ENCODE peak calls at places on chromosomes 11 and 22, in seven cellular contexts. M, I, U, G, T, W and S are unnamed samples. For H3K4me1, the result is how much of the 10 kb centered on the place peaks cover.

GRCh38 chr22:22388494-22388893 is 120.0 kb downstream of the ZNF280B start:
- DNase-seq in M (no peak), I (no peak), U (no peak), G (no peak), T (no peak), W (no peak), S (no peak)

GRCh38 chr22:46062232-46062615 is 85.3 kb upstream of the WNT7B start:
- DNase-seq in M (no peak), I (no peak), U (no peak), G (no peak), T (no peak), W (no peak), S (no peak)

GRCh38 chr11:45674481-45675190 is 9.2 kb upstream of the CHST1 start:
- DNase-seq in M (no peak), I (no peak), U (no peak), G (no peak), T (no peak), W (no peak), S (no peak)

GRCh38 chr22:35258144-35258988 is 1.1 kb downstream of the HMGXB4 start:
- DNase-seq in M (peak), I (peak), U (peak), G (no peak), T (peak), W (peak), S (peak)

GRCh38 chr11:95917188-95918036 is 6.5 kb downstream of the MTMR2 start:
- DNase-seq in M (peak), I (no peak), U (no peak), G (no peak), T (no peak), W (peak), S (peak)

GRCh38 chr11:92955900-92956299 is 13.6 kb upstream of the MTNR1B start:
- DNase-seq in M (no peak), I (no peak), U (no peak), G (no peak), T (no peak), W (peak), S (no peak)

GRCh38 chr22:35632902-35633301 is 15.3 kb upstream of the APOL6 start:
- DNase-seq in M (no peak), I (no peak), U (no peak), G (no peak), T (no peak), W (no peak), S (no peak)

GRCh38 chr11:43631732-43632131 is 48.8 kb upstream of the HSD17B12 start:
- DNase-seq in M (no peak), I (no peak), U (no peak), G (no peak), T (no peak), W (no peak), S (no peak)

GRCh38 chr11:14445542-14446530 is 53.8 kb downstream of the COPB1 start:
- DNase-seq in M (peak), I (peak), U (no peak), G (no peak), T (no peak), W (peak), S (peak)

GRCh38 chr22:20989323-20990138 is 7.4 kb downstream of the LZTR1 start:
- DNase-seq in M (no peak), I (no peak), U (no peak), G (no peak), T (no peak), W (no peak), S (peak)

GRCh38 chr22:50660306-50660705 is 12.3 kb upstream of the SHANK3 start:
- DNase-seq in M (no peak), I (no peak), U (no peak), G (no peak), T (no peak), W (no peak), S (no peak)

GRCh38 chr22:50657925-50658324 is 14.7 kb upstream of the SHANK3 start:
- DNase-seq in M (no peak), I (no peak), U (no peak), G (no peak), T (no peak), W (no peak), S (no peak)

GRCh38 chr22:50656122-50657070 is 16.2 kb upstream of the SHANK3 start:
- DNase-seq in M (peak), I (peak), U (no peak), G (peak), T (no peak), W (no peak), S (peak)
- H3K9ac ChIP-seq in M (peak), I (peak), U (no peak), G (peak), T (no peak), W (no peak), S (no peak)

GRCh38 chr11:124900464-124900863 is 2.8 kb upstream of the ROBO4 start:
- DNase-seq in M (peak), I (peak), U (no peak), G (peak), T (no peak), W (peak), S (peak)

GRCh38 chr11:124897681-124898680 is at the start of gene ROBO4:
- DNase-seq in M (peak), I (peak), U (no peak), G (peak), T (no peak), W (peak), S (peak)

GRCh38 chr11:124899376-124900145 is 1.9 kb upstream of the ROBO4 start:
- DNase-seq in M (peak), I (no peak), U (no peak), G (no peak), T (no peak), W (peak), S (no peak)

GRCh38 chr11:124896821-124897391 is 759 bp downstream of the ROBO4 start:
- DNase-seq in M (no peak), I (no peak), U (no peak), G (no peak), T (no peak), W (no peak), S (no peak)

DNA sequence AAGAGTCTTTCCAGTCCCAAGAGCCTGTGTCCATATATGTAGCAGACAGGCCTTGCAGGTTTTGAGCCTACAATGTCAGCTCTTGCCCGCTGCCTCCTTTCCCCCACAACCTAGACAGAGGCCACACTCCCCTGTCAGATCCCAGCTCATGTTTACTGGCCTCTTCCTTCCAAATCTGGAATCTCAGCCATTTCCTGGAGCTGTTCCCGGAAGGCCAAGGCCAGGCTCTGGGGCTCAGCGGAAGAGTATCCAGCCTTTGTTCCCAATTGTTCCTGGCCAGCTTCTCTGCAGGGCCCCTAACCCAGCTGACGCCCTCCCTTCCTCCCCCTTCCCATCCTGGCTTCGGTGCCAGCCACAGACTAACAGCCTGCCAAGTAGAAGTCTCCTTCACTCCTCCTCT is 1.0 kb upstream of the ROBO4 start:
- DNase-seq in M (peak), I (peak), U (no peak), G (peak), T (no peak), W (no peak), S (no peak)
- TF ChIP-seq EZH2 in M (no peak), I (no peak), U (no peak), G (no peak), T (no peak), W (no peak), S (no peak)

GRCh38 chr11:16743478-16743877 is 5.0 kb downstream of the C11orf58 start:
- DNase-seq in M (no peak), I (no peak), U (no peak), G (no peak), T (no peak), W (no peak), S (no peak)
- H3K4me1 ChIP-seq in M (under half), I (under half), U (under half), G (under half), T (under half), W (under half), S (under half)

DNA sequence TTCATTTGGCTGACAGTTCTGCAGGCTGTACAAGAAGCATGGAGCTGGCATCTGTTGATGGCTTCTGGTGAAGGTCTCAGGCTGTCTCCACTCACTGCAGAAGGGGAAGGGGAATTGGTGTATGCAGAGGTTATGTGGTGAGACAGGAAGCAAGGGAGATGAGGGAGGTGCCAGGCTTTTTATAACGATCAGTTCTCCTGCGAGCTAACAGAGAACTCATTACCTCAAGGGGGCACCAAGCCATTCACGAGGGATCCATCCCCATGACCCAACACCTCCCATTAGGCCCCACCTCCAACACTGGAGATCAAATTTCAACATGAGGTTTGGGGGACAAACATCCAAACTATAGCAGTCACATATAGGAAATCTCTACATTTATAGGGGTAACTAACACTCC is 38.7 kb upstream of the E2F8 start:
- DNase-seq in M (no peak), I (no peak), U (no peak), G (no peak), T (no peak), W (no peak), S (no peak)
- H3K9ac ChIP-seq in M (no peak), I (no peak), U (no peak), G (no peak), T (no peak), W (no peak), S (no peak)

GRCh38 chr11:71393283-71393682 is 54.9 kb downstream of the DHCR7 start:
- DNase-seq in M (no peak), I (no peak), U (no peak), G (no peak), T (no peak), W (no peak), S (no peak)

GRCh38 chr11:71391786-71392185 is 56.4 kb downstream of the DHCR7 start:
- DNase-seq in M (no peak), I (no peak), U (no peak), G (no peak), T (no peak), W (no peak), S (no peak)

GRCh38 chr11:71387784-71388636 is 60.2 kb downstream of the DHCR7 start:
- DNase-seq in M (no peak), I (no peak), U (no peak), G (no peak), T (no peak), W (no peak), S (no peak)

GRCh38 chr11:71388637-71389235 is 59.5 kb downstream of the DHCR7 start:
- DNase-seq in M (no peak), I (no peak), U (no peak), G (no peak), T (no peak), W (no peak), S (no peak)

DNA sequence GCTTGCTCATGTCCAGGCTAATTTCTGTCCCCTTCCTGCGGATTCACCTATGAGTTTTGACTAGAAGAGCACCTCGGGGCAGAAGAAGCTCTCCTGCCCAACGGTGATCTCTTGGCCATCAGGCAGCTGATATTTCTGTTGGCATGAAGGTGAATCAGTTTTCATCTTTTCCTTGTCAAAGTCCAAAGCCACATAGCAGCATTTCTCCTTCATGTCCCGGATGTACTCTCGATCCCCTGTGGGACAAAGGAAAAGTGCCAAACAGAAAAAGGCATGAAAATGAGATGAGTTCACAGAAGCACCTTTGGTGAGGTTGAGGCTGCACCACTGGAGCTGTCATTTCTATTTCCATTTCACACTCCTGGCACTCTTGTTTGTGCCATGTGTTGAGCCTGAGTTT is 56.8 kb downstream of the DHCR7 start:
- DNase-seq in M (no peak), I (no peak), U (no peak), G (no peak), T (no peak), W (no peak), S (no peak)
- TF ChIP-seq EZH2 in M (no peak), I (no peak), U (no peak), G (no peak), T (no peak), W (no peak), S (no peak)